ENCODE peak calls at places on chromosome 21, in eight cellular contexts. One of them, this sample, is unnamed.

GRCh38 chr21:41767606-41768370 is 936 bp upstream of the RIPK4 start:
- DNase-seq in Calu3: no peak
- DNase-seq in NCI-H1436: no peak
- DNase-seq in CD8-positive, alpha-beta T cell: no peak
- DNase-seq in HT1080: peak
- DNase-seq in Panc1: no peak
- DNase-seq in central memory CD4-positive, alpha-beta T cell: no peak
- DNase-seq in transverse colon: no peak
- DNase-seq in this sample: peak

GRCh38 chr21:44850905-44851657 is 22.4 kb downstream of the PTTG1IP start:
- DNase-seq in Calu3: no peak
- DNase-seq in NCI-H1436: no peak
- DNase-seq in CD8-positive, alpha-beta T cell: no peak
- DNase-seq in HT1080: no peak
- DNase-seq in Panc1: no peak
- DNase-seq in central memory CD4-positive, alpha-beta T cell: no peak
- DNase-seq in transverse colon: no peak
- DNase-seq in this sample: no peak

GRCh38 chr21:29168874-29169273 is 38.4 kb downstream of the MAP3K7CL start:
- DNase-seq in Calu3: peak
- DNase-seq in NCI-H1436: no peak
- DNase-seq in CD8-positive, alpha-beta T cell: no peak
- DNase-seq in HT1080: peak
- DNase-seq in Panc1: no peak
- DNase-seq in central memory CD4-positive, alpha-beta T cell: no peak
- DNase-seq in transverse colon: no peak
- DNase-seq in this sample: no peak

GRCh38 chr21:18041012-18041411 is 203.6 kb upstream of the CHODL start:
- DNase-seq in Calu3: no peak
- DNase-seq in NCI-H1436: peak
- DNase-seq in CD8-positive, alpha-beta T cell: no peak
- DNase-seq in HT1080: peak
- DNase-seq in Panc1: no peak
- DNase-seq in central memory CD4-positive, alpha-beta T cell: no peak
- DNase-seq in transverse colon: no peak
- DNase-seq in this sample: peak

GRCh38 chr21:30695956-30696355 is 22.6 kb downstream of the KRTAP21-3 start:
- DNase-seq in Calu3: no peak
- DNase-seq in NCI-H1436: no peak
- DNase-seq in CD8-positive, alpha-beta T cell: no peak
- DNase-seq in HT1080: no peak
- DNase-seq in Panc1: no peak
- DNase-seq in central memory CD4-positive, alpha-beta T cell: no peak
- DNase-seq in transverse colon: no peak
- DNase-seq in this sample: peak

GRCh38 chr21:41620982-41621381 is 113.0 kb upstream of the TMPRSS2 start:
- DNase-seq in Calu3: no peak
- DNase-seq in NCI-H1436: no peak
- DNase-seq in CD8-positive, alpha-beta T cell: no peak
- DNase-seq in HT1080: no peak
- DNase-seq in Panc1: no peak
- DNase-seq in central memory CD4-positive, alpha-beta T cell: no peak
- DNase-seq in transverse colon: no peak
- DNase-seq in this sample: no peak

GRCh38 chr21:16455978-16456377 is 726.2 kb downstream of the USP25 start:
- DNase-seq in Calu3: no peak
- DNase-seq in NCI-H1436: peak
- DNase-seq in CD8-positive, alpha-beta T cell: no peak
- DNase-seq in HT1080: no peak
- DNase-seq in Panc1: no peak
- DNase-seq in central memory CD4-positive, alpha-beta T cell: no peak
- DNase-seq in transverse colon: no peak
- DNase-seq in this sample: no peak

GRCh38 chr21:36613064-36613463 is 85.9 kb upstream of the SIM2 start:
- DNase-seq in Calu3: no peak
- DNase-seq in NCI-H1436: no peak
- DNase-seq in CD8-positive, alpha-beta T cell: no peak
- DNase-seq in HT1080: peak
- DNase-seq in Panc1: no peak
- DNase-seq in central memory CD4-positive, alpha-beta T cell: no peak
- DNase-seq in transverse colon: no peak
- DNase-seq in this sample: no peak

GRCh38 chr21:44548381-44548780 is 2.9 kb downstream of the KRTAP10-2 start:
- DNase-seq in Calu3: no peak
- DNase-seq in NCI-H1436: no peak
- DNase-seq in CD8-positive, alpha-beta T cell: no peak
- DNase-seq in HT1080: no peak
- DNase-seq in Panc1: no peak
- DNase-seq in central memory CD4-positive, alpha-beta T cell: no peak
- DNase-seq in transverse colon: no peak
- DNase-seq in this sample: no peak

GRCh38 chr21:32521736-32522360 is 63.5 kb downstream of the TCP10L start:
- DNase-seq in Calu3: no peak
- DNase-seq in NCI-H1436: no peak
- DNase-seq in CD8-positive, alpha-beta T cell: no peak
- DNase-seq in HT1080: no peak
- DNase-seq in Panc1: no peak
- DNase-seq in central memory CD4-positive, alpha-beta T cell: no peak
- DNase-seq in transverse colon: no peak
- DNase-seq in this sample: no peak

GRCh38 chr21:44013380-44014088 is 1.4 kb downstream of the TRAPPC10 start:
- DNase-seq in Calu3: no peak
- DNase-seq in NCI-H1436: no peak
- DNase-seq in CD8-positive, alpha-beta T cell: no peak
- DNase-seq in HT1080: no peak
- DNase-seq in Panc1: no peak
- DNase-seq in central memory CD4-positive, alpha-beta T cell: peak
- DNase-seq in transverse colon: peak
- DNase-seq in this sample: peak

GRCh38 chr21:35616090-35616489 is 444.2 kb downstream of the SETD4 start:
- DNase-seq in Calu3: no peak
- DNase-seq in NCI-H1436: no peak
- DNase-seq in CD8-positive, alpha-beta T cell: no peak
- DNase-seq in HT1080: no peak
- DNase-seq in Panc1: no peak
- DNase-seq in central memory CD4-positive, alpha-beta T cell: no peak
- DNase-seq in transverse colon: no peak
- DNase-seq in this sample: peak

GRCh38 chr21:17786219-17787181 is 32.7 kb downstream of the C21orf91 start:
- DNase-seq in Calu3: no peak
- DNase-seq in NCI-H1436: no peak
- DNase-seq in CD8-positive, alpha-beta T cell: no peak
- DNase-seq in HT1080: no peak
- DNase-seq in Panc1: no peak
- DNase-seq in central memory CD4-positive, alpha-beta T cell: no peak
- DNase-seq in transverse colon: no peak
- DNase-seq in this sample: no peak

GRCh38 chr21:46208761-46209721 is 19.5 kb downstream of the LSS start:
- DNase-seq in Calu3: no peak
- DNase-seq in NCI-H1436: no peak
- DNase-seq in CD8-positive, alpha-beta T cell: no peak
- DNase-seq in HT1080: no peak
- DNase-seq in Panc1: no peak
- DNase-seq in central memory CD4-positive, alpha-beta T cell: no peak
- DNase-seq in transverse colon: no peak
- DNase-seq in this sample: no peak

GRCh38 chr21:31857096-31857495 is 15.7 kb upstream of the HUNK start:
- DNase-seq in Calu3: no peak
- DNase-seq in NCI-H1436: no peak
- DNase-seq in CD8-positive, alpha-beta T cell: no peak
- DNase-seq in HT1080: no peak
- DNase-seq in Panc1: no peak
- DNase-seq in central memory CD4-positive, alpha-beta T cell: no peak
- DNase-seq in transverse colon: no peak
- DNase-seq in this sample: no peak

GRCh38 chr21:34986561-34987533 is 62.3 kb downstream of the RUNX1 start:
- DNase-seq in Calu3: peak
- DNase-seq in NCI-H1436: no peak
- DNase-seq in CD8-positive, alpha-beta T cell: peak
- DNase-seq in HT1080: peak
- DNase-seq in Panc1: no peak
- DNase-seq in central memory CD4-positive, alpha-beta T cell: peak
- DNase-seq in transverse colon: no peak
- DNase-seq in this sample: peak

GRCh38 chr21:41255190-41255589 is 61.4 kb upstream of the FAM3B start:
- DNase-seq in Calu3: no peak
- DNase-seq in NCI-H1436: no peak
- DNase-seq in CD8-positive, alpha-beta T cell: no peak
- DNase-seq in HT1080: no peak
- DNase-seq in Panc1: no peak
- DNase-seq in central memory CD4-positive, alpha-beta T cell: no peak
- DNase-seq in transverse colon: no peak
- DNase-seq in this sample: no peak

GRCh38 chr21:31665397-31665796 is 5.9 kb downstream of the SOD1 start:
- DNase-seq in Calu3: no peak
- DNase-seq in NCI-H1436: no peak
- DNase-seq in CD8-positive, alpha-beta T cell: no peak
- DNase-seq in HT1080: peak
- DNase-seq in Panc1: no peak
- DNase-seq in central memory CD4-positive, alpha-beta T cell: peak
- DNase-seq in transverse colon: no peak
- DNase-seq in this sample: peak

GRCh38 chr21:35284199-35284598 is 235.1 kb upstream of the RUNX1 start:
- DNase-seq in Calu3: no peak
- DNase-seq in NCI-H1436: no peak
- DNase-seq in CD8-positive, alpha-beta T cell: no peak
- DNase-seq in HT1080: no peak
- DNase-seq in Panc1: no peak
- DNase-seq in central memory CD4-positive, alpha-beta T cell: no peak
- DNase-seq in transverse colon: no peak
- DNase-seq in this sample: no peak

GRCh38 chr21:22691643-22692042 is 1693.4 kb downstream of the NCAM2 start:
- DNase-seq in Calu3: no peak
- DNase-seq in NCI-H1436: no peak
- DNase-seq in CD8-positive, alpha-beta T cell: no peak
- DNase-seq in HT1080: no peak
- DNase-seq in Panc1: no peak
- DNase-seq in central memory CD4-positive, alpha-beta T cell: no peak
- DNase-seq in transverse colon: no peak
- DNase-seq in this sample: no peak

GRCh38 chr21:36846624-36847023 is 119.8 kb downstream of the HLCS start:
- DNase-seq in Calu3: no peak
- DNase-seq in NCI-H1436: no peak
- DNase-seq in CD8-positive, alpha-beta T cell: no peak
- DNase-seq in HT1080: no peak
- DNase-seq in Panc1: no peak
- DNase-seq in central memory CD4-positive, alpha-beta T cell: no peak
- DNase-seq in transverse colon: no peak
- DNase-seq in this sample: no peak

GRCh38 chr21:28063241-28063640 is 929.4 kb downstream of the LTN1 start:
- DNase-seq in Calu3: no peak
- DNase-seq in NCI-H1436: no peak
- DNase-seq in CD8-positive, alpha-beta T cell: no peak
- DNase-seq in HT1080: no peak
- DNase-seq in Panc1: no peak
- DNase-seq in central memory CD4-positive, alpha-beta T cell: no peak
- DNase-seq in transverse colon: no peak
- DNase-seq in this sample: no peak

GRCh38 chr21:44485254-44485793 is 30.0 kb downstream of the LRRC3 start:
- DNase-seq in Calu3: no peak
- DNase-seq in NCI-H1436: no peak
- DNase-seq in CD8-positive, alpha-beta T cell: peak
- DNase-seq in HT1080: peak
- DNase-seq in Panc1: peak
- DNase-seq in central memory CD4-positive, alpha-beta T cell: peak
- DNase-seq in transverse colon: no peak
- DNase-seq in this sample: peak

GRCh38 chr21:40575983-40576382 is 271.0 kb downstream of the DSCAM start:
- DNase-seq in Calu3: no peak
- DNase-seq in NCI-H1436: no peak
- DNase-seq in CD8-positive, alpha-beta T cell: no peak
- DNase-seq in HT1080: no peak
- DNase-seq in Panc1: no peak
- DNase-seq in central memory CD4-positive, alpha-beta T cell: no peak
- DNase-seq in transverse colon: no peak
- DNase-seq in this sample: no peak

GRCh38 chr21:34956416-34957316 is 92.4 kb downstream of the RUNX1 start:
- DNase-seq in Calu3: no peak
- DNase-seq in NCI-H1436: no peak
- DNase-seq in CD8-positive, alpha-beta T cell: no peak
- DNase-seq in HT1080: no peak
- DNase-seq in Panc1: no peak
- DNase-seq in central memory CD4-positive, alpha-beta T cell: no peak
- DNase-seq in transverse colon: no peak
- DNase-seq in this sample: no peak

GRCh38 chr21:41228958-41229357 is 61.0 kb downstream of the BACE2 start:
- DNase-seq in Calu3: no peak
- DNase-seq in NCI-H1436: no peak
- DNase-seq in CD8-positive, alpha-beta T cell: no peak
- DNase-seq in HT1080: no peak
- DNase-seq in Panc1: no peak
- DNase-seq in central memory CD4-positive, alpha-beta T cell: no peak
- DNase-seq in transverse colon: no peak
- DNase-seq in this sample: no peak

GRCh38 chr21:31616216-31616615 is 43.3 kb upstream of the SOD1 start:
- DNase-seq in Calu3: no peak
- DNase-seq in NCI-H1436: no peak
- DNase-seq in CD8-positive, alpha-beta T cell: no peak
- DNase-seq in HT1080: no peak
- DNase-seq in Panc1: no peak
- DNase-seq in central memory CD4-positive, alpha-beta T cell: no peak
- DNase-seq in transverse colon: no peak
- DNase-seq in this sample: no peak